ENCODE peak calls at places on chromosomes 16 and 17, in nine cellular contexts. C is ascending aorta, A is cardiac muscle cell, G is heart right ventricle, J is astrocyte, P is upper lobe of right lung, Q is fibroblast of lung, K is GM12878, S is mucosa of descending colon. I is an unnamed sample.

GRCh38 chr16:60608971-60609370 is 1427.3 kb downstream of the CDH8 start:
- DNase-seq in S (no peak), K (no peak), C (no peak), G (no peak), P (no peak), Q (peak), A (no peak), J (peak), I (no peak)

GRCh38 chr16:8474576-8474975 is 115.7 kb downstream of the TMEM114 start:
- DNase-seq in C (no peak), G (no peak), K (no peak), S (no peak), Q (no peak), A (no peak), J (no peak), P (no peak), I (no peak)

GRCh38 chr16:85372627-85373372 is 240.3 kb upstream of the GSE1 start:
- DNase-seq in Q (peak), J (peak), P (no peak), K (no peak), S (no peak), G (no peak), A (no peak), C (peak), I (peak)

GRCh38 chr17:39219647-39220154 is 6.0 kb downstream of the STAC2 start:
- DNase-seq in C (no peak), J (no peak), P (no peak), G (peak), A (peak), S (no peak), K (no peak), Q (no peak), I (no peak)

GRCh38 chr16:9050102-9050830 is 41.2 kb upstream of the HAPSTR1 start:
- DNase-seq in P (no peak), G (no peak), S (no peak), A (peak), K (no peak), C (no peak), J (no peak), Q (peak), I (peak)

GRCh38 chr16:28491080-28491969 is 549 bp downstream of the CLN3 start:
- DNase-seq in Q (no peak), J (peak), S (peak), P (peak), K (no peak), A (peak), G (peak), C (no peak), I (no peak)

GRCh38 chr16:50842589-50842988 is 100.7 kb downstream of the CYLD start:
- DNase-seq in J (peak), C (no peak), G (no peak), K (no peak), P (no peak), A (no peak), Q (peak), S (no peak), I (no peak)

GRCh38 chr17:28320215-28321061 is 1.4 kb downstream of the TMEM97 start:
- DNase-seq in Q (no peak), K (no peak), P (no peak), C (no peak), J (no peak), G (no peak), S (no peak), A (no peak), I (peak)

GRCh38 chr16:85136705-85137322 is 24.5 kb upstream of the CIBAR2 start:
- DNase-seq in P (peak), K (no peak), S (peak), G (peak), A (no peak), J (no peak), C (no peak), Q (no peak), I (peak)

GRCh38 chr16:78522327-78522726 is 422.9 kb downstream of the WWOX start:
- DNase-seq in P (no peak), Q (no peak), K (no peak), A (no peak), G (no peak), J (no peak), C (no peak), S (no peak), I (no peak)

GRCh38 chr17:787641-788221 is 5.6 kb downstream of the MRM3 start:
- DNase-seq in Q (no peak), G (no peak), S (no peak), J (no peak), P (peak), A (no peak), C (no peak), K (no peak), I (no peak)

GRCh38 chr17:72602517-72603345 is 481.9 kb downstream of the SOX9 start:
- DNase-seq in P (no peak), J (peak), A (no peak), C (no peak), S (peak), G (no peak), K (no peak), Q (peak), I (peak)

GRCh38 chr17:83058478-83059167 is 20.8 kb upstream of the METRNL start:
- DNase-seq in A (no peak), J (no peak), K (no peak), P (peak), C (no peak), Q (no peak), S (no peak), G (no peak), I (no peak)

GRCh38 chr17:50924800-50925199 is 58.6 kb upstream of the TOB1 start:
- DNase-seq in K (no peak), Q (no peak), G (no peak), S (no peak), P (no peak), J (no peak), C (no peak), A (no peak), I (no peak)

GRCh38 chr17:5592382-5592781 is 8.1 kb upstream of the NLRP1 start:
- DNase-seq in S (no peak), K (no peak), A (peak), J (peak), P (no peak), Q (peak), C (no peak), G (no peak), I (peak)

GRCh38 chr17:8965394-8966168 is at the start of gene PIK3R5:
- DNase-seq in C (no peak), K (no peak), A (peak), J (no peak), S (peak), G (peak), Q (no peak), P (peak), I (no peak)

GRCh38 chr17:75979705-75980187 is 706 bp downstream of the TEN1 start:
- DNase-seq in J (peak), K (no peak), G (no peak), Q (peak), A (no peak), S (no peak), C (no peak), P (no peak), I (peak)

GRCh38 chr17:50541916-50542688 is 4.9 kb upstream of the SPATA20 start:
- DNase-seq in G (peak), S (peak), A (peak), Q (peak), J (peak), K (no peak), C (peak), P (peak), I (peak)

GRCh38 chr16:86740817-86741799 is 162.8 kb downstream of the FOXL1 start:
- DNase-seq in J (peak), S (peak), G (peak), Q (peak), K (no peak), C (peak), A (peak), P (no peak), I (peak)

GRCh38 chr17:63136381-63137012 is 170.5 kb downstream of the TANC2 start:
- DNase-seq in Q (no peak), J (no peak), C (no peak), A (peak), S (no peak), K (no peak), P (no peak), G (no peak), I (no peak)

GRCh38 chr17:66276328-66276937 is 26.0 kb upstream of the PRKCA start:
- DNase-seq in K (no peak), A (no peak), P (no peak), G (no peak), J (peak), Q (peak), C (no peak), S (no peak), I (peak)

GRCh38 chr17:50317121-50317520 is 28.8 kb upstream of the XYLT2 start:
- DNase-seq in P (no peak), A (no peak), C (no peak), J (no peak), S (no peak), G (no peak), K (no peak), Q (no peak), I (no peak)

GRCh38 chr16:8866884-8867482 is 1.8 kb downstream of the CARHSP1 start:
- DNase-seq in S (no peak), A (peak), J (no peak), C (no peak), K (no peak), Q (no peak), P (no peak), G (no peak), I (no peak)

GRCh38 chr16:17343729-17344128 is 127.0 kb downstream of the XYLT1 start:
- DNase-seq in P (no peak), S (no peak), G (no peak), C (no peak), J (no peak), A (no peak), Q (no peak), K (no peak), I (no peak)

GRCh38 chr16:30949655-30950515 is 1.0 kb downstream of the ORAI3 start:
- DNase-seq in S (peak), A (peak), J (peak), G (peak), Q (peak), P (peak), K (peak), C (peak), I (peak)

GRCh38 chr17:38424297-38424972 is 3.8 kb upstream of the ARHGAP23 start:
- DNase-seq in S (no peak), C (no peak), P (no peak), Q (no peak), A (no peak), J (no peak), G (no peak), K (no peak), I (no peak)

GRCh38 chr17:1055751-1056645 is 59.1 kb downstream of the TIMM22 start:
- DNase-seq in C (no peak), K (no peak), Q (peak), A (peak), S (peak), J (peak), G (peak), P (no peak), I (peak)

GRCh38 chr17:40679523-40679907 is 14.5 kb upstream of the KRT222 start:
- DNase-seq in Q (no peak), K (no peak), A (no peak), C (no peak), G (no peak), J (no peak), S (no peak), P (no peak), I (no peak)

GRCh38 chr17:40958086-40958953 is 8.4 kb downstream of the KRT39 start:
- DNase-seq in S (peak), C (no peak), Q (no peak), P (no peak), A (no peak), K (no peak), G (no peak), J (no peak), I (no peak)

GRCh38 chr16:19559242-19559910 is 3.9 kb downstream of the VPS35L start:
- DNase-seq in A (peak), K (no peak), J (peak), P (no peak), C (no peak), G (no peak), Q (peak), S (peak), I (peak)

GRCh38 chr17:57662644-57663308 is 82.3 kb downstream of the CCDC182 start:
- DNase-seq in Q (peak), J (peak), A (peak), S (peak), C (peak), K (no peak), P (peak), G (peak), I (peak)

GRCh38 chr17:47072881-47073280 is 93.8 kb upstream of the RPRML start:
- DNase-seq in P (no peak), K (no peak), J (peak), A (no peak), G (no peak), C (no peak), S (peak), Q (peak), I (peak)

GRCh38 chr16:85056211-85056748 is 28.7 kb downstream of the KIAA0513 start:
- DNase-seq in P (no peak), G (no peak), C (no peak), J (peak), Q (peak), A (peak), S (no peak), K (no peak), I (peak)

GRCh38 chr16:70429888-70430666 is 8.8 kb downstream of the ST3GAL2 start:
- DNase-seq in J (no peak), Q (no peak), G (no peak), A (no peak), P (no peak), C (no peak), K (peak), S (no peak), I (no peak)

GRCh38 chr17:17669081-17669850 is 12.0 kb upstream of the RAI1 start:
- DNase-seq in C (no peak), J (peak), A (no peak), P (no peak), K (no peak), Q (peak), G (no peak), S (no peak), I (peak)

GRCh38 chr17:56297142-56297541 is 143.9 kb downstream of the ANKFN1 start:
- DNase-seq in C (no peak), Q (peak), P (no peak), S (no peak), G (no peak), A (no peak), J (peak), K (no peak), I (peak)

GRCh38 chr17:7315570-7316243 is 547 bp upstream of the GPS2 start:
- DNase-seq in C (no peak), J (no peak), Q (no peak), A (no peak), P (peak), K (no peak), S (peak), G (no peak), I (no peak)
- H3K4me3 ChIP-seq in C (peak), J (peak), Q (peak), A (peak), P (peak), K (peak), S (peak), G (peak), I (peak)

GRCh38 chr16:66549284-66550131 is at the start of gene TK2:
- DNase-seq in A (peak), Q (peak), S (peak), J (peak), C (no peak), K (no peak), G (peak), P (peak), I (peak)
- TF ChIP-seq CTCF in A (peak), Q (no peak), S (no peak), J (peak), C (no peak), K (peak), G (peak), P (peak), I (no peak)

GRCh38 chr16:87780385-87780989 is 14.7 kb upstream of the KLHDC4 start:
- DNase-seq in C (no peak), Q (peak), J (peak), G (no peak), P (peak), K (peak), S (peak), A (no peak), I (peak)
- H3K4me3 ChIP-seq in C (no peak), Q (no peak), J (no peak), G (no peak), P (no peak), K (peak), S (no peak), A (no peak), I (no peak)

GRCh38 chr16:89392881-89393730 is 97.3 kb downstream of the ANKRD11 start:
- DNase-seq in A (no peak), G (no peak), J (no peak), P (no peak), K (no peak), S (no peak), C (no peak), Q (no peak), I (no peak)
- TF ChIP-seq CTCF in A (no peak), G (no peak), J (no peak), P (no peak), K (no peak), S (no peak), C (no peak), Q (no peak), I (no peak)

GRCh38 chr17:30823425-30823824 is 1.1 kb downstream of the CRLF3 start:
- DNase-seq in C (no peak), G (no peak), J (no peak), A (no peak), S (no peak), K (no peak), Q (no peak), P (no peak), I (no peak)
- H3K4me3 ChIP-seq in C (peak), G (peak), J (peak), A (peak), S (no peak), K (peak), Q (peak), P (peak), I (peak)